ENCODE peak calls at places on chromosomes 16 and 17, in nine cellular contexts. G is HS-5; X is A549; Z is AG09309; S is activated naive CD4-positive, alpha-beta T cell; B is amniotic stem cell; U is NCI-H446; W is T-helper 2 cell; R is mucosa of gallbladder. Y is an unnamed sample.

GRCh38 chr17:41724476-41725030 is 9.9 kb downstream of the HAP1 start:
- DNase-seq in S (no peak), B (no peak), R (no peak), W (no peak), Z (no peak), X (no peak), U (no peak), G (no peak), Y (no peak)

GRCh38 chr17:40503154-40503553 is 1.7 kb upstream of the TNS4 start:
- DNase-seq in B (no peak), W (no peak), G (no peak), U (no peak), S (no peak), X (no peak), R (no peak), Z (no peak), Y (no peak)

GRCh38 chr17:45232514-45233422 is 11.1 kb downstream of the FMNL1 start:
- DNase-seq in U (no peak), X (peak), G (no peak), R (no peak), Z (no peak), W (no peak), S (no peak), B (no peak), Y (no peak)

GRCh38 chr16:58198022-58198683 is at the start of gene CSNK2A2:
- DNase-seq in U (peak), B (peak), X (peak), W (peak), G (peak), Z (peak), S (peak), R (peak), Y (no peak)

GRCh38 chr16:68993885-68994284 is 111.6 kb upstream of the HAS3 start:
- DNase-seq in B (peak), X (peak), W (no peak), S (no peak), G (peak), Z (peak), U (no peak), R (no peak), Y (peak)

GRCh38 chr17:35167046-35167445 is 19.4 kb downstream of the UNC45B start:
- DNase-seq in S (no peak), Z (no peak), X (no peak), R (no peak), W (no peak), B (no peak), U (no peak), G (no peak), Y (no peak)

GRCh38 chr16:7679899-7680298 is 347.3 kb downstream of the RBFOX1 start:
- DNase-seq in B (no peak), G (no peak), Z (no peak), S (no peak), R (no peak), U (no peak), W (no peak), X (no peak), Y (no peak)

GRCh38 chr16:82169861-82170845 is at the start of gene MPHOSPH6:
- DNase-seq in B (peak), R (peak), U (peak), W (peak), G (peak), S (peak), Z (peak), X (peak), Y (peak)

GRCh38 chr16:23296994-23297393 is 5.1 kb upstream of the SCNN1B start:
- DNase-seq in R (no peak), B (no peak), Z (no peak), X (peak), S (no peak), U (no peak), W (no peak), G (no peak), Y (no peak)

GRCh38 chr16:66800856-66801255 is 528 bp downstream of the TERB1 start:
- DNase-seq in W (no peak), R (no peak), G (no peak), S (no peak), B (no peak), X (no peak), U (no peak), Z (no peak), Y (no peak)

GRCh38 chr17:37844158-37844976 is 79.8 kb upstream of the TBC1D3K start:
- DNase-seq in X (peak), Z (no peak), S (peak), R (peak), G (no peak), B (no peak), U (no peak), W (no peak), Y (peak)

GRCh38 chr17:82236142-82236971 is 7.5 kb downstream of the SLC16A3 start:
- DNase-seq in G (no peak), Z (no peak), W (peak), R (peak), S (peak), X (peak), B (no peak), U (peak), Y (no peak)

GRCh38 chr17:50110591-50111349 is 15.6 kb downstream of the PDK2 start:
- DNase-seq in Z (no peak), S (no peak), W (no peak), U (no peak), X (no peak), B (no peak), G (no peak), R (no peak), Y (no peak)

GRCh38 chr16:51097729-51098128 is 53.3 kb downstream of the SALL1 start:
- DNase-seq in R (no peak), U (no peak), X (no peak), B (no peak), S (no peak), Z (no peak), G (no peak), W (no peak), Y (no peak)

GRCh38 chr17:44069974-44070454 is 521 bp upstream of the G6PC3 start:
- DNase-seq in R (no peak), X (peak), S (no peak), W (no peak), U (no peak), G (no peak), B (no peak), Z (no peak), Y (no peak)

GRCh38 chr17:30495586-30495985 is 18.4 kb downstream of the GOSR1 start:
- DNase-seq in X (no peak), W (no peak), Z (no peak), U (no peak), G (no peak), R (no peak), S (no peak), B (no peak), Y (no peak)

GRCh38 chr16:2532494-2533141 is 1.4 kb upstream of the CEMP1 start:
- DNase-seq in U (no peak), G (no peak), B (no peak), X (no peak), W (no peak), Z (no peak), S (peak), R (peak), Y (no peak)

GRCh38 chr17:4208228-4208627 is 55.6 kb downstream of the ANKFY1 start:
- DNase-seq in S (no peak), U (no peak), R (peak), B (no peak), Z (peak), X (no peak), W (no peak), G (no peak), Y (no peak)

GRCh38 chr16:1295465-1295864 is 14.0 kb upstream of the UBE2I start:
- DNase-seq in U (no peak), W (no peak), B (no peak), R (no peak), Z (no peak), X (no peak), S (no peak), G (no peak), Y (no peak)

GRCh38 chr16:88005148-88005547 is 53.9 kb downstream of the BANP start:
- DNase-seq in Z (no peak), X (no peak), W (no peak), R (no peak), S (no peak), U (no peak), G (no peak), B (no peak), Y (no peak)

GRCh38 chr17:74305865-74306654 is 20.0 kb upstream of the KIF19 start:
- DNase-seq in R (no peak), Z (no peak), B (no peak), W (no peak), U (peak), X (peak), G (no peak), S (no peak), Y (no peak)

GRCh38 chr16:12027091-12027490 is 50.6 kb downstream of the SNX29 start:
- DNase-seq in W (no peak), B (no peak), R (no peak), U (no peak), Z (no peak), S (no peak), X (no peak), G (no peak), Y (no peak)

GRCh38 chr16:11168386-11169065 is 87.5 kb downstream of the SOCS1 start:
- DNase-seq in U (peak), B (no peak), S (no peak), G (no peak), R (no peak), Z (no peak), X (no peak), W (no peak), Y (no peak)

GRCh38 chr17:8326591-8327583 is 12.8 kb upstream of the ODF4 start:
- DNase-seq in S (no peak), Z (no peak), U (no peak), G (no peak), B (no peak), R (no peak), W (no peak), X (no peak), Y (no peak)

GRCh38 chr16:57727610-57728009 is 8.0 kb upstream of the KATNB1 start:
- DNase-seq in S (no peak), R (no peak), X (no peak), B (no peak), U (no peak), G (no peak), Z (no peak), W (no peak), Y (no peak)

GRCh38 chr17:60224064-60224463 is 74.3 kb downstream of the CA4 start:
- DNase-seq in S (no peak), R (no peak), B (no peak), Z (no peak), X (no peak), W (no peak), G (no peak), U (no peak), Y (no peak)

GRCh38 chr17:28745777-28746473 is 2.1 kb downstream of the TRAF4 start:
- DNase-seq in X (peak), R (no peak), S (no peak), Z (no peak), G (no peak), W (no peak), U (no peak), B (no peak), Y (no peak)

GRCh38 chr17:59451706-59452105 is 113.7 kb upstream of the DHX40 start:
- DNase-seq in X (peak), Z (no peak), B (no peak), U (no peak), G (peak), W (no peak), S (no peak), R (no peak), Y (no peak)

GRCh38 chr17:71084838-71085237 is 915.5 kb downstream of the KCNJ2 start:
- DNase-seq in R (no peak), X (no peak), S (no peak), U (no peak), B (no peak), Z (no peak), W (no peak), G (no peak), Y (no peak)

GRCh38 chr17:81608082-81608481 is 28.8 kb downstream of the NPLOC4 start:
- DNase-seq in S (no peak), U (no peak), W (no peak), B (no peak), Z (no peak), R (no peak), X (no peak), G (no peak), Y (no peak)

GRCh38 chr17:73827627-73828241 is 183.5 kb upstream of the SDK2 start:
- DNase-seq in W (no peak), B (no peak), X (peak), U (no peak), R (no peak), Z (no peak), S (no peak), G (no peak), Y (no peak)

GRCh38 chr16:75471723-75472634 is 7.5 kb upstream of the TMEM170A start:
- DNase-seq in U (peak), R (peak), G (no peak), S (peak), W (no peak), Z (peak), X (peak), B (peak), Y (peak)

GRCh38 chr17:40915199-40915661 is 22.2 kb downstream of the KRT23 start:
- DNase-seq in X (peak), Z (peak), B (peak), G (peak), U (no peak), S (no peak), R (no peak), W (no peak), Y (peak)

GRCh38 chr17:76421054-76421427 is 31.9 kb downstream of the UBE2O start:
- DNase-seq in S (no peak), G (no peak), X (no peak), W (no peak), R (no peak), Z (no peak), U (no peak), B (no peak), Y (no peak)

GRCh38 chr17:65389956-65390355 is 171.5 kb downstream of the AXIN2 start:
- DNase-seq in S (no peak), U (no peak), B (peak), X (no peak), G (peak), R (no peak), Z (peak), W (no peak), Y (peak)

GRCh38 chr16:72203401-72203800 is 31.4 kb upstream of the PMFBP1 start:
- DNase-seq in X (no peak), G (peak), Z (peak), W (no peak), U (no peak), S (no peak), B (no peak), R (peak), Y (no peak)